ENCODE peak calls at places on chromosome 9, in ten cellular contexts. One of them, this sample, is unnamed.

GRCh38 chr9:73753171-73753570 is 601.5 kb downstream of the ANXA1 start:
- DNase-seq in tibial nerve: no peak
- DNase-seq in OCI-LY7: no peak
- DNase-seq in GM13977: no peak
- DNase-seq in colonic mucosa: no peak
- DNase-seq in hepatocyte: no peak
- DNase-seq in mammary epithelial cell: peak; percentile 42
- DNase-seq in WTC11: no peak
- DNase-seq in astrocyte of the spinal cord: peak; percentile 29
- DNase-seq in endothelial cell: no peak
- DNase-seq in this sample: peak; percentile 62

GRCh38 chr9:122135529-122135859 is 24.1 kb downstream of the NDUFA8 start:
- DNase-seq in astrocyte of the spinal cord: no peak
- DNase-seq in OCI-LY7: no peak
- DNase-seq in mammary epithelial cell: no peak
- DNase-seq in tibial nerve: no peak
- DNase-seq in endothelial cell: no peak
- DNase-seq in WTC11: no peak
- DNase-seq in hepatocyte: no peak
- DNase-seq in GM13977: no peak
- DNase-seq in colonic mucosa: no peak
- DNase-seq in this sample: no peak

GRCh38 chr9:114055061-114055460 is 23.0 kb downstream of the AMBP start:
- DNase-seq in endothelial cell: no peak
- DNase-seq in hepatocyte: no peak
- DNase-seq in GM13977: no peak
- DNase-seq in colonic mucosa: peak; percentile 9
- DNase-seq in mammary epithelial cell: no peak
- DNase-seq in OCI-LY7: no peak
- DNase-seq in WTC11: no peak
- DNase-seq in astrocyte of the spinal cord: no peak
- DNase-seq in tibial nerve: no peak
- DNase-seq in this sample: no peak

GRCh38 chr9:32873131-32873530 is 89.8 kb downstream of the TMEM215 start:
- DNase-seq in mammary epithelial cell: no peak
- DNase-seq in OCI-LY7: no peak
- DNase-seq in astrocyte of the spinal cord: no peak
- DNase-seq in WTC11: no peak
- DNase-seq in hepatocyte: no peak
- DNase-seq in colonic mucosa: no peak
- DNase-seq in tibial nerve: no peak
- DNase-seq in GM13977: no peak
- DNase-seq in endothelial cell: no peak
- DNase-seq in this sample: no peak

GRCh38 chr9:116361558-116361957 is 208.0 kb downstream of the PAPPA start:
- DNase-seq in OCI-LY7: no peak
- DNase-seq in GM13977: no peak
- DNase-seq in tibial nerve: no peak
- DNase-seq in colonic mucosa: no peak
- DNase-seq in endothelial cell: no peak
- DNase-seq in hepatocyte: no peak
- DNase-seq in astrocyte of the spinal cord: no peak
- DNase-seq in mammary epithelial cell: no peak
- DNase-seq in WTC11: no peak
- DNase-seq in this sample: no peak

GRCh38 chr9:108698801-108699200 is 157.0 kb downstream of the ACTL7B start:
- DNase-seq in tibial nerve: no peak
- DNase-seq in GM13977: no peak
- DNase-seq in OCI-LY7: no peak
- DNase-seq in endothelial cell: no peak
- DNase-seq in colonic mucosa: no peak
- DNase-seq in hepatocyte: no peak
- DNase-seq in astrocyte of the spinal cord: no peak
- DNase-seq in mammary epithelial cell: no peak
- DNase-seq in WTC11: no peak
- DNase-seq in this sample: no peak

GRCh38 chr9:752681-753200 is 88.8 kb upstream of the DMRT1 start:
- DNase-seq in tibial nerve: no peak
- DNase-seq in endothelial cell: no peak
- DNase-seq in GM13977: no peak
- DNase-seq in WTC11: no peak
- DNase-seq in hepatocyte: no peak
- DNase-seq in mammary epithelial cell: peak; percentile 28
- DNase-seq in astrocyte of the spinal cord: peak; percentile 63
- DNase-seq in colonic mucosa: no peak
- DNase-seq in OCI-LY7: no peak
- DNase-seq in this sample: no peak

GRCh38 chr9:89849096-89849495 is 244.3 kb downstream of the GADD45G start:
- DNase-seq in OCI-LY7: no peak
- DNase-seq in mammary epithelial cell: no peak
- DNase-seq in endothelial cell: no peak
- DNase-seq in colonic mucosa: no peak
- DNase-seq in hepatocyte: no peak
- DNase-seq in astrocyte of the spinal cord: no peak
- DNase-seq in GM13977: no peak
- DNase-seq in tibial nerve: no peak
- DNase-seq in WTC11: no peak
- DNase-seq in this sample: no peak

GRCh38 chr9:91188719-91189590 is 172.8 kb downstream of the AUH start:
- DNase-seq in astrocyte of the spinal cord: no peak
- DNase-seq in mammary epithelial cell: no peak
- DNase-seq in WTC11: no peak
- DNase-seq in hepatocyte: no peak
- DNase-seq in endothelial cell: no peak
- DNase-seq in colonic mucosa: no peak
- DNase-seq in GM13977: no peak
- DNase-seq in OCI-LY7: no peak
- DNase-seq in tibial nerve: no peak
- DNase-seq in this sample: no peak

GRCh38 chr9:127132921-127133647 is 10.6 kb upstream of the ANGPTL2 start:
- DNase-seq in hepatocyte: peak; percentile 68
- DNase-seq in OCI-LY7: no peak
- DNase-seq in GM13977: no peak
- DNase-seq in endothelial cell: no peak
- DNase-seq in colonic mucosa: no peak
- DNase-seq in mammary epithelial cell: no peak
- DNase-seq in WTC11: peak; percentile 42
- DNase-seq in tibial nerve: no peak
- DNase-seq in astrocyte of the spinal cord: peak; percentile 58
- DNase-seq in this sample: no peak

GRCh38 chr9:36337002-36337401 is 63.1 kb downstream of the RNF38 start:
- DNase-seq in hepatocyte: no peak
- DNase-seq in WTC11: no peak
- DNase-seq in OCI-LY7: no peak
- DNase-seq in endothelial cell: no peak
- DNase-seq in tibial nerve: no peak
- DNase-seq in mammary epithelial cell: peak; percentile 98
- DNase-seq in GM13977: no peak
- DNase-seq in astrocyte of the spinal cord: no peak
- DNase-seq in colonic mucosa: no peak
- DNase-seq in this sample: peak; percentile 98

GRCh38 chr9:79026311-79026710 is 545.5 kb upstream of the TLE4 start:
- DNase-seq in endothelial cell: no peak
- DNase-seq in tibial nerve: no peak
- DNase-seq in astrocyte of the spinal cord: peak; percentile 6
- DNase-seq in colonic mucosa: no peak
- DNase-seq in mammary epithelial cell: peak; percentile 95
- DNase-seq in GM13977: no peak
- DNase-seq in OCI-LY7: no peak
- DNase-seq in hepatocyte: no peak
- DNase-seq in WTC11: no peak
- DNase-seq in this sample: peak; percentile 97

GRCh38 chr9:131404987-131405386 is 11.1 kb downstream of the PRRC2B start:
- DNase-seq in OCI-LY7: no peak
- DNase-seq in mammary epithelial cell: no peak
- DNase-seq in hepatocyte: no peak
- DNase-seq in endothelial cell: no peak
- DNase-seq in WTC11: no peak
- DNase-seq in colonic mucosa: no peak
- DNase-seq in GM13977: no peak
- DNase-seq in astrocyte of the spinal cord: no peak
- DNase-seq in tibial nerve: no peak
- DNase-seq in this sample: no peak

GRCh38 chr9:105608685-105609598 is 51.0 kb downstream of the FKTN start:
- DNase-seq in astrocyte of the spinal cord: peak; percentile 49
- DNase-seq in GM13977: peak; percentile 21
- DNase-seq in endothelial cell: no peak
- DNase-seq in WTC11: no peak
- DNase-seq in mammary epithelial cell: peak; percentile 34
- DNase-seq in OCI-LY7: peak; percentile 75
- DNase-seq in tibial nerve: no peak
- DNase-seq in hepatocyte: peak; percentile 69
- DNase-seq in colonic mucosa: no peak
- DNase-seq in this sample: peak; percentile 7

GRCh38 chr9:87395804-87396458 is 101.7 kb upstream of the DAPK1 start:
- DNase-seq in hepatocyte: peak; percentile 64
- DNase-seq in astrocyte of the spinal cord: peak; percentile 26
- DNase-seq in OCI-LY7: no peak
- DNase-seq in colonic mucosa: no peak
- DNase-seq in GM13977: no peak
- DNase-seq in WTC11: no peak
- DNase-seq in mammary epithelial cell: no peak
- DNase-seq in tibial nerve: no peak
- DNase-seq in endothelial cell: no peak
- DNase-seq in this sample: no peak

GRCh38 chr9:34386656-34387055 is 10.0 kb upstream of the MYORG start:
- DNase-seq in OCI-LY7: no peak
- DNase-seq in WTC11: no peak
- DNase-seq in astrocyte of the spinal cord: no peak
- DNase-seq in mammary epithelial cell: no peak
- DNase-seq in endothelial cell: no peak
- DNase-seq in colonic mucosa: no peak
- DNase-seq in GM13977: no peak
- DNase-seq in hepatocyte: no peak
- DNase-seq in tibial nerve: no peak
- DNase-seq in this sample: no peak

GRCh38 chr9:104386425-104387069 is 117.5 kb upstream of the OR13F1 start:
- DNase-seq in endothelial cell: no peak
- DNase-seq in colonic mucosa: no peak
- DNase-seq in hepatocyte: peak; percentile 55
- DNase-seq in OCI-LY7: peak; percentile 30
- DNase-seq in tibial nerve: no peak
- DNase-seq in WTC11: no peak
- DNase-seq in mammary epithelial cell: peak; percentile 27
- DNase-seq in GM13977: peak; percentile 19
- DNase-seq in astrocyte of the spinal cord: peak; percentile 25
- DNase-seq in this sample: peak; percentile 46
- TF ChIP-seq CTCF in endothelial cell: peak; percentile 58
- TF ChIP-seq CTCF in colonic mucosa: peak; percentile 61
- TF ChIP-seq CTCF in hepatocyte: peak; percentile 84
- TF ChIP-seq CTCF in OCI-LY7: peak; percentile 85
- TF ChIP-seq CTCF in tibial nerve: peak; percentile 39
- TF ChIP-seq CTCF in WTC11: peak; percentile 62
- TF ChIP-seq CTCF in mammary epithelial cell: peak; percentile 78
- TF ChIP-seq CTCF in GM13977: peak; percentile 59
- TF ChIP-seq CTCF in astrocyte of the spinal cord: peak; percentile 60
- TF ChIP-seq CTCF in this sample: peak; percentile 87

GRCh38 chr9:98481676-98482075 is 226.2 kb upstream of the TBC1D2 start:
- DNase-seq in OCI-LY7: no peak
- DNase-seq in tibial nerve: no peak
- DNase-seq in mammary epithelial cell: peak; percentile 26
- DNase-seq in endothelial cell: no peak
- DNase-seq in WTC11: no peak
- DNase-seq in astrocyte of the spinal cord: no peak
- DNase-seq in GM13977: no peak
- DNase-seq in colonic mucosa: no peak
- DNase-seq in hepatocyte: no peak
- DNase-seq in this sample: no peak
- TF ChIP-seq CTCF in OCI-LY7: no peak
- TF ChIP-seq CTCF in tibial nerve: no peak
- TF ChIP-seq CTCF in mammary epithelial cell: no peak
- TF ChIP-seq CTCF in endothelial cell: no peak
- TF ChIP-seq CTCF in WTC11: no peak
- TF ChIP-seq CTCF in astrocyte of the spinal cord: no peak
- TF ChIP-seq CTCF in GM13977: no peak
- TF ChIP-seq CTCF in colonic mucosa: no peak
- TF ChIP-seq CTCF in hepatocyte: no peak
- TF ChIP-seq CTCF in this sample: no peak

DNA sequence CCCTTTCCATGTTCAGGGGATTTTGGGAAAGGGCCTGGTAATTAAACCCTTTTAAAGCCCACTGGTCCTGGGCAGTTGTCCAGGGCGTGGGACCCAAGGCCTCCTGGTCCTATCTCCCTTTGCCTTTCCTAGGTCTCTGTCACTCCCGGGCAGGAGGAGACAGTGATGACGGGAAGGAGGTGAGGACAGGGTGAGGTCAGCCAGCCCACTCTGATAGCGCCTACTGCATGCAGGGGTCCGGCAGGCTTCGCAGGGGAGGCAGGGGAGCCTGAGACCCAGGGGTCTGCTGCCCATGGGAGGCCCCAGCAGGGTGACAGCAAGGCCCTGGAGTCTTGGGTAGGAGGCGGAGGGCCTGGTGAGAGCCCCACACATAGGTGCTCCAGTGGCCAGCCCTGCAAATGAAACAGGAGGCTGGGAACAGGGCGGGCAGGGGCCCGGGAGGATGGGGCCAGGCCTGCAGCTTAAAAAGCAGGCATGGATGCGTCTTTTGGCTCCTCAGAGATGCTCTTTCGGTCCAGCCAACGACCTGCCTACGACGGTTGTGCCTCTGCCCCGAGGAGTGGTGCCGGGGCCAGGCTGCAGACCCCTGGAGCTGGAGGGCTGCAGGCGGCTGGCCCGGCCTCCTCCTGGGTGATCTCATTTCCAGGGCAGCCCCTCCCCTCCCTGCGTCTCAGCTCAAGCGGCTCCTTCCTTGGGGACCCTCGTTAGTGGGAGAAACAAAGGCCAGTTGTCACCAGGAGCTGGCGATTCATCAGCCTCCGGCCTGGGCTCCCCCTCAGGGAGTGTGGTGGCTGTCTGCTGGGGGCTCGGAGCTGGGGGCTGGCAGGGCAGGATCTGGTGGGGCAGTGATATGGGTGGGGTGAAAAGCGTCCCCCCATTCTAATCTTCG is 6.7 kb upstream of the RXRA start:
- DNase-seq in mammary epithelial cell: no peak
- DNase-seq in GM13977: no peak
- DNase-seq in WTC11: no peak
- DNase-seq in tibial nerve: no peak
- DNase-seq in astrocyte of the spinal cord: no peak
- DNase-seq in colonic mucosa: no peak
- DNase-seq in endothelial cell: no peak
- DNase-seq in OCI-LY7: no peak
- DNase-seq in hepatocyte: no peak
- DNase-seq in this sample: no peak
- TF ChIP-seq CTCF in mammary epithelial cell: no peak
- TF ChIP-seq CTCF in GM13977: no peak
- TF ChIP-seq CTCF in WTC11: no peak
- TF ChIP-seq CTCF in tibial nerve: no peak
- TF ChIP-seq CTCF in astrocyte of the spinal cord: no peak
- TF ChIP-seq CTCF in colonic mucosa: no peak
- TF ChIP-seq CTCF in endothelial cell: no peak
- TF ChIP-seq CTCF in OCI-LY7: no peak
- TF ChIP-seq CTCF in hepatocyte: no peak
- TF ChIP-seq CTCF in this sample: no peak

DNA sequence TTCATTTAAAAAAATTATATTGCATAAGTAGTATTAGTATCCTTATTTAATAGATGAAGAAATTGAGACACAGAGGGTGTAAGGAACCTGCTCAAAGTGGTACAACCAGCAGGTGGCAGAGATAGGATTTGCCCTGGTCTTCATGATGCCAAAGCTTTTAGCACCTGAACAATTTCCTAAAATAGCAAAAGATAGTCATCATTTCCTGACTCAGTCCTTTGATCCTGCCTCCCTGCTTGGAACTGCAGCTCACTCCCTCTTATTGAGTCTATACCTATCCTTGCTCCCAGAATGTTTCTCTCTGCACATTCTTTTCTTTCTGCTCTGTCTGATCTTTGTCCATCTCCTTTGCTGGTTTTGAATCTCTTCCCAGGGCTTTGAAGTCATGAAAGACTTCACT is 155.8 kb downstream of the FRMD3 start:
- DNase-seq in GM13977: no peak
- DNase-seq in hepatocyte: no peak
- DNase-seq in OCI-LY7: no peak
- DNase-seq in astrocyte of the spinal cord: no peak
- DNase-seq in tibial nerve: no peak
- DNase-seq in colonic mucosa: no peak
- DNase-seq in endothelial cell: no peak
- DNase-seq in mammary epithelial cell: no peak
- DNase-seq in WTC11: no peak
- DNase-seq in this sample: no peak
- TF ChIP-seq CTCF in GM13977: peak; percentile 5
- TF ChIP-seq CTCF in hepatocyte: no peak
- TF ChIP-seq CTCF in OCI-LY7: no peak
- TF ChIP-seq CTCF in astrocyte of the spinal cord: no peak
- TF ChIP-seq CTCF in tibial nerve: no peak
- TF ChIP-seq CTCF in colonic mucosa: no peak
- TF ChIP-seq CTCF in endothelial cell: no peak
- TF ChIP-seq CTCF in mammary epithelial cell: no peak
- TF ChIP-seq CTCF in WTC11: no peak
- TF ChIP-seq CTCF in this sample: no peak

This sample was measured in foreskin keratinocyte.